ENCODE peak calls at places on chromosomes 6 and 20, in seven cellular contexts. F, N, G, C, R, I and J are unnamed samples.

GRCh38 chr6:159978291-159979135 is 9.6 kb downstream of the IGF2R start:
- DNase-seq in R (peak), I (no peak), C (no peak), G (peak), N (no peak), F (no peak), J (no peak)

GRCh38 chr20:5030348-5031205 is 29.3 kb upstream of the SLC23A2 start:
- DNase-seq in G (no peak), I (no peak), N (peak), R (no peak), F (no peak), C (no peak), J (no peak)

GRCh38 chr20:24668791-24669190 is 199.4 kb downstream of the SYNDIG1 start:
- DNase-seq in C (no peak), I (no peak), G (no peak), R (no peak), F (no peak), N (no peak), J (no peak)

GRCh38 chr20:2130668-2131067 is 29.0 kb downstream of the STK35 start:
- DNase-seq in F (peak), G (no peak), R (no peak), C (no peak), N (no peak), I (no peak), J (no peak)

GRCh38 chr6:145631374-145631773 is 103.9 kb downstream of the EPM2A start:
- DNase-seq in R (no peak), F (no peak), G (peak), I (no peak), N (no peak), C (peak), J (peak)

GRCh38 chr6:105748737-105749161 is 337.4 kb upstream of the PRDM1 start:
- DNase-seq in I (no peak), R (no peak), C (no peak), F (no peak), G (peak), N (no peak), J (no peak)

GRCh38 chr20:36344517-36345132 is 38.5 kb downstream of the DLGAP4 start:
- DNase-seq in I (no peak), G (no peak), C (no peak), F (peak), R (peak), N (peak), J (peak)

GRCh38 chr6:132132911-132133639 is 181.9 kb upstream of the CCN2 start:
- DNase-seq in C (no peak), F (no peak), N (peak), G (no peak), I (peak), R (no peak), J (no peak)

GRCh38 chr6:3646616-3647362 is 104.7 kb downstream of the PXDC1 start:
- DNase-seq in F (no peak), R (no peak), G (no peak), I (no peak), N (no peak), C (no peak), J (no peak)

GRCh38 chr6:97195117-97195516 is 87.9 kb downstream of the MMS22L start:
- DNase-seq in I (no peak), F (no peak), R (no peak), N (no peak), G (no peak), C (no peak), J (peak)

GRCh38 chr6:106974999-106975698 is 620 bp upstream of the CD24 start:
- DNase-seq in F (peak), R (peak), G (peak), I (no peak), N (no peak), C (peak), J (no peak)

GRCh38 chr6:95517004-95517403 is 60.3 kb upstream of the MANEA start:
- DNase-seq in G (no peak), N (no peak), R (no peak), C (no peak), I (no peak), F (no peak), J (no peak)

GRCh38 chr6:152879681-152880080 is 103.2 kb downstream of the FBXO5 start:
- DNase-seq in I (no peak), G (no peak), R (no peak), F (no peak), N (no peak), C (no peak), J (no peak)

GRCh38 chr6:16196958-16197576 is 41.3 kb upstream of the GMPR start:
- DNase-seq in R (no peak), G (no peak), C (no peak), F (no peak), I (no peak), N (no peak), J (no peak)

GRCh38 chr6:14924126-14925024 is 321.5 kb upstream of the JARID2 start:
- DNase-seq in I (no peak), N (no peak), F (peak), G (peak), R (no peak), C (peak), J (no peak)

GRCh38 chr20:25083773-25084615 is 2.1 kb upstream of the VSX1 start:
- DNase-seq in I (no peak), F (no peak), N (no peak), C (no peak), R (no peak), G (no peak), J (no peak)

GRCh38 chr6:106473807-106474206 is 113.3 kb downstream of the CRYBG1 start:
- DNase-seq in I (peak), F (no peak), C (no peak), R (no peak), G (no peak), N (no peak), J (no peak)

GRCh38 chr6:12230523-12230922 is 59.6 kb upstream of the EDN1 start:
- DNase-seq in F (no peak), I (no peak), R (no peak), N (no peak), G (no peak), C (no peak), J (no peak)

GRCh38 chr6:158545043-158545966 is 14.6 kb upstream of the TMEM181 start:
- DNase-seq in I (no peak), N (no peak), F (no peak), R (no peak), G (no peak), C (no peak), J (no peak)